ENCODE peak calls at places on chromosomes 5 and 9, in four cellular contexts. J is NB4, P is GM10248, L is endothelial cell. A is an unnamed sample.

GRCh38 chr5:79109527-79110492 is 1.8 kb upstream of the BHMT start:
- DNase-seq in L (peak), J (peak), P (peak), A (peak)

GRCh38 chr9:34717996-34718614 is 8.2 kb upstream of the CCL21 start:
- DNase-seq in L (no peak), P (no peak), J (no peak), A (no peak)

GRCh38 chr5:124732349-124732875 is 14.0 kb downstream of the ZNF608 start:
- DNase-seq in J (no peak), P (no peak), L (no peak), A (no peak)

GRCh38 chr9:130714586-130715110 is 21.1 kb downstream of the EXOSC2 start:
- DNase-seq in P (no peak), J (no peak), L (no peak), A (no peak)

GRCh38 chr5:24742334-24742733 is 97.6 kb upstream of the CDH10 start:
- DNase-seq in J (no peak), P (no peak), L (no peak), A (no peak)

GRCh38 chr5:131974622-131974955 is 29.1 kb upstream of the MEIKIN start:
- DNase-seq in P (no peak), L (no peak), J (no peak), A (no peak)

GRCh38 chr5:76714771-76715483 is 999 bp upstream of the F2R start:
- DNase-seq in P (peak), L (peak), J (peak), A (no peak)

GRCh38 chr5:60961685-60962084 is 16.7 kb downstream of the NDUFAF2 start:
- DNase-seq in P (no peak), L (no peak), J (peak), A (no peak)

GRCh38 chr5:125486634-125487033 is 740.2 kb upstream of the ZNF608 start:
- DNase-seq in P (no peak), J (no peak), L (no peak), A (no peak)

GRCh38 chr9:21030389-21031035 is 928 bp downstream of the HACD4 start:
- DNase-seq in J (peak), L (no peak), P (peak), A (no peak)

GRCh38 chr5:141650851-141651727 is at the start of gene FCHSD1:
- DNase-seq in P (peak), J (peak), L (peak), A (no peak)

GRCh38 chr9:99736291-99736690 is 85.4 kb upstream of the NR4A3 start:
- DNase-seq in L (no peak), J (no peak), P (no peak), A (no peak)

GRCh38 chr9:106930477-106930876 is 67.5 kb downstream of the ZNF462 start:
- DNase-seq in L (no peak), P (no peak), J (no peak), A (no peak)

GRCh38 chr9:93824386-93825294 is 130.5 kb downstream of the BARX1 start:
- DNase-seq in L (no peak), J (no peak), P (peak), A (no peak)

GRCh38 chr9:120152295-120152694 is 427.7 kb downstream of the CDK5RAP2 start:
- DNase-seq in P (no peak), J (no peak), L (no peak), A (no peak)

GRCh38 chr5:101915559-101915958 is 380.5 kb downstream of the SLCO4C1 start:
- DNase-seq in P (no peak), J (no peak), L (no peak), A (no peak)

GRCh38 chr9:21455320-21455719 is 15.1 kb downstream of the IFNA1 start:
- DNase-seq in J (peak), L (peak), P (peak), A (no peak)

GRCh38 chr5:137203011-137203632 is 296.0 kb downstream of the SPOCK1 start:
- DNase-seq in L (no peak), J (no peak), P (no peak), A (no peak)

GRCh38 chr9:116087751-116088194 is 65.8 kb upstream of the PAPPA start:
- DNase-seq in L (no peak), P (no peak), J (no peak), A (no peak)

GRCh38 chr5:861442-862366 is 10.9 kb upstream of the ZDHHC11 start:
- DNase-seq in P (no peak), J (peak), L (no peak), A (no peak)

GRCh38 chr9:124251605-124252366 is 6.0 kb upstream of the NEK6 start:
- DNase-seq in P (no peak), J (peak), L (no peak), A (no peak)

GRCh38 chr9:134215709-134216448 is 51.5 kb upstream of the RNU6ATAC start:
- DNase-seq in P (no peak), J (peak), L (peak), A (no peak)

GRCh38 chr9:134218230-134218629 is 53.9 kb upstream of the RNU6ATAC start:
- DNase-seq in P (no peak), J (no peak), L (no peak), A (no peak)

GRCh38 chr9:134216961-134217360 is 52.6 kb upstream of the RNU6ATAC start:
- DNase-seq in P (no peak), J (no peak), L (no peak), A (no peak)

GRCh38 chr9:134216449-134216951 is 52.1 kb upstream of the RNU6ATAC start:
- DNase-seq in J (peak), L (no peak), P (no peak), A (no peak)

GRCh38 chr9:134217431-134218210 is 53.3 kb upstream of the RNU6ATAC start:
- DNase-seq in J (peak), P (no peak), L (no peak), A (no peak)
- TF ChIP-seq CTCF in J (peak), P (peak), L (no peak), A (peak)

DNA sequence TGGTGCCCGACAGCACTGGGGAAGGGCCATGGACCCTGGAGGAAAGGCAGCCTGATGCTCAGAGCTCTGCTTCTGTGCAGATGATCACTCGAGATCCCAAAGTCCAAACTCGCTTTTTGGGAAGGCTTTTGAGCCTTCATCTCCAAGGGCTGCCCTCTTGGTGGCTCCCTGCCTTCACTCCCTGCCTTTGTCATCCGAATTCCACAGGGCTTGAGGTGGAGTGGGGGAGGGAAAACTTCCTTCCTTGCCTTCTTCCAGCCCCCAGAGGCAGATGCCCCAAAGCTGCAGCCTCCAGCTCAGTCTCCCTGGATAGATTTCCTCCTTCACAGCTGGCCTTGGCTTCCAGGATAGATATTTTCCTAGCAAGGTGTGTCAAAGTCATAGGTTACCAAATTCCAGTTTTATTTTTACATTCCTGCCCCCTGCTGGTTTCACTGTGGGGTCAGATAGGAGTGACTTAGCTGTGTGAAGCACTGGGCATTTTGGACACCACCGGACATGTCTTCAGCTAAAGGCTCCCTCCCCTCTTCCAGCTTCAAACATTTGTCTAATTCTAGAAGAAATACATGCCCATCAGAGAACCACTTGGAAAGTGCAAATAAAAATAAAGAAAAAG is 268.2 kb downstream of the HSPA4 start:
- DNase-seq in L (no peak), P (no peak), J (no peak), A (no peak)
- TF ChIP-seq CTCF in L (no peak), P (no peak), J (peak), A (no peak)

DNA sequence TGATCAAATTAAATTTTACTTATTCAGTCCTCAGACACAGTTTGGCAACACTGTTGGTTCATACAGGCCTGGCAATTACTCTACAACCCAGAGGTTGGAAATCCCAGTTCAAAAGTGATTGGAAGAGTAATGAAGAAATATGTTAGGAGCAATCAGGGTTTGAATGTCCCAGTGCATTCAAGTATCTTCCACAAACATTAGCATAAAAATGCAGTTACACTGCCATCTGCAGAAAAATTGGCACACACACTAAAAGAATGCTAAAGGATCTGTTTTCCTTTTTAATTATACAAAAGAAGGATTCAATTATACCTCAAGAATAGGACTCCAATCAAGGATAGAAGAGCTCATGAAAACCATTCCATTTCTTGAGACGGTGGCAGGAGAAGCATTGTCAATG is 130.2 kb downstream of the DNAH5 start:
- DNase-seq in P (no peak), L (no peak), J (no peak), A (no peak)
- TF ChIP-seq CTCF in P (no peak), L (no peak), J (no peak), A (peak)

DNA sequence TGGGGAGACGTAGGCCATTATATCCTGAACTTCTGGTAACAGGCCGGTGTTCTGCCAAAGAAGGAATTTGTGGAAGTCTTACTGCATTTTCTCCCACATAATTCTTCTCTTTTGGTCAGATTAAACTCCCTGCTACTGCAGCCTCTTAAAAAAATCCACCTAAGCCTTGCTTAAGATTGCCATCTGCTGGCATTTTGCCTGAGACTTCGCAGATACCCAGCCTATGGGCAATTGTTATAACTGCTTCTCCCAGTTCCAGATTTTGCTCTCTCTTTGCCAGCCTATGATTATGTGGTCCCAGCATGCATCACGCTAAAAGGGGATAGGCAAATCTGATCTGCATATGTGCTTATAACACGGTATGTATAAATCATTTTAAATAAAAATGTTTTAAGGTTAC is 391.7 kb upstream of the CHD1 start:
- DNase-seq in L (peak), P (no peak), J (peak), A (no peak)
- TF ChIP-seq CTCF in L (no peak), P (no peak), J (no peak), A (peak)

GRCh38 chr5:143074414-143074996 is 304.3 kb downstream of the ARHGAP26 start:
- DNase-seq in P (no peak), J (no peak), L (no peak), A (no peak)

GRCh38 chr5:143080407-143080806 is 310.2 kb downstream of the ARHGAP26 start:
- DNase-seq in J (no peak), P (no peak), L (no peak), A (no peak)

GRCh38 chr5:143078971-143079370 is 308.8 kb downstream of the ARHGAP26 start:
- DNase-seq in L (no peak), P (no peak), J (peak), A (no peak)

GRCh38 chr5:143078321-143078720 is 308.1 kb downstream of the ARHGAP26 start:
- DNase-seq in L (no peak), P (no peak), J (no peak), A (no peak)

DNA sequence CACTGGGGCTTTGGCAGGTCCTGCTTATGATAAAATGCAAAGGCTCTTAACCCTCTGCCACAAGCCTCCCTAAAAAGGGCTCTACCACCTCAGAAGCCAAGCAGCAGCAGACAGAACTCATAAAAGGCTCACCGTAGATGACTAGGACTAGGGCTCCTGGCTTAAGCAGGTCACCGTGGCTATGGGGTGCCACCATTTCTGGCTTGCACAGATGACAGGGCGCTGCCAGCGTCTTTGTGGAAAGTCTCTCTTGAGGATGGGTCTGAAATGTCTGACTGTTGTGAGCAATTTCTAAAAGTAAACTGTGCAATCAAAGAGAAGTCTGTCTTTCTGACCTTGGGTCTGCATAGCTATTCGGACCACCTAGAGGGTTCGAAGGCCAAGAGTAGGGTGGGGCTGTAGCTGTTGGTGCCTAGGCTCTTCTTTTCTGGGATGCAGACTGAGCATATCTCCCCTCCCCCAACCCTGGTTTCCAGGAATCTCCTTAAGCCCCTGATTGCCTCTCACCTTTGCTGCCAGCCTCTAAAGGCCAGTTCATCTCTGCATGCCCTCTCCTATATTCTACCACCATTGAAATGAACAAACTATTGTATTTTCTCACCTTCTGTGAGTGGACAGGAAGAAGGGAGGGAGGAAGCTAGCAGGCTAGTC is 307.4 kb downstream of the ARHGAP26 start:
- DNase-seq in P (no peak), L (no peak), J (no peak), A (no peak)
- TF ChIP-seq CTCF in P (no peak), L (no peak), J (no peak), A (no peak)

DNA sequence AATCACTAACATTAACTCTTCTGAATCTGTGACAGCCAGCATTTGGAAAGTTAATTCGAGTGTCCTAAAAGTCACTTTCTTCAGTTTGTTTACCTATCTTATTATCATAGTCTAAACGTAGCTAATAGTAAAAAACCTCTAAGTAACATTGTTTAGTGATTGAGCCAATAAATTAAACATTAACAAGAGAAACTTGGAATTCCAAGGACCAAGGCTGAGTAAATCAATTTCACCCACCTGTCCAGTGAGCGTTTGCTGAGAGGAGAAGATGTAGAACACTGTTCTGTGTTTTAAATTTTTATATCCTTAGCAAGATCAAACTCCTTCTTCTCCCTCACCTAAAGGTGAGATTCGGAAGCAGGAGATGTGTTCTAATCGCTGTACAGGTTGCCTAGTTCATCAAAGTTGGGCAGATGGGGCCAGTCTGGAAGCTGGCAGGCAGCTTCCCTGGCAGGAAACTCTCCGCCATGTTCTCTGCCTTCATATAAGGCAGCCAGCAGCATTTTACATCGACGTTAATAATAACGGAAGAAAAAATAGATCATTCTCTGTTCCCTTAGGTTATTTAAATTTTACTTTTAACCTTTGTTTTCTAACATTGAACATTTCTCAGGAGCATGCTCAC is 89.2 kb downstream of the DAPK1 start:
- DNase-seq in J (no peak), L (no peak), P (no peak), A (no peak)
- TF ChIP-seq CTCF in J (no peak), L (no peak), P (no peak), A (no peak)

DNA sequence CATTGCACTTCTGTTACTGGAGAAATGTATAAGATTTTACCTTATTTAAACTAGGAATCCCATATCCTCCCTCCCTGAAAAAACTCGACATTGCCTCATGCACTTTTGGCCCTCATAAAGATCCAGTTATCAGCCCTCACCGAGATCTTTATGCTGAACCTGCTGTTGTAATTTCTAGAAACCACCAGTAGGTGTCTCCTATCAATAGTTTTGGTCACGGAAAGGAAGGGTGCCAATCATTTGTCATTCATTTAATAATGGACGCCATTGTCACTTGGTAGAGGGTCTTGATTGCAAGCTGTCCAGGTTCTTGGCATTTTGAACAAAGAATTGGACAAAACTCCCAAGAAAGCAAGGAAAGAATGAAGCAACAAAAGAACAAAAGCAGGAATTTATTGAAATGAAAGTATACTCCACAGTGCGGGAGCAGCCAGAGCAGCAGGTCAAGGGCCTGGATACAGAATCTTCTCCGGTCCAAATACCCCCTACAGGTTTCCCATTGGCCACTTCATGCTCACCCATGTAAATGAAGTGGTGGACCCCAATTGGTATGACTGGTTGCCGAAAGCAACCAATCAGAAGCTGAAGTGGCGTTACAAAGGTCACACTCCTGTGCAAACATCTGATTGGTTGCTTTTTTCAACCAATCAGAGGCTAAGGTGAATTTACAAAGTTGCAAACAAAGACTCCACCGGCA is 524.3 kb downstream of the PSAT1 start:
- DNase-seq in L (peak), J (peak), P (peak), A (no peak)
- TF ChIP-seq CTCF in L (peak), J (peak), P (peak), A (peak)

GRCh38 chr9:121685146-121685794 is 33.8 kb downstream of the DAB2IP start:
- DNase-seq in P (no peak), J (no peak), L (no peak), A (no peak)

GRCh38 chr9:121683652-121684051 is 32.2 kb downstream of the DAB2IP start:
- DNase-seq in P (no peak), L (no peak), J (no peak), A (no peak)

GRCh38 chr9:121682926-121683485 is 31.6 kb downstream of the DAB2IP start:
- DNase-seq in L (no peak), P (no peak), J (no peak), A (no peak)

GRCh38 chr9:121685795-121686377 is 34.5 kb downstream of the DAB2IP start:
- DNase-seq in P (no peak), L (no peak), J (no peak), A (no peak)

GRCh38 chr9:121684381-121685145 is 33.1 kb downstream of the DAB2IP start:
- DNase-seq in P (peak), J (peak), L (peak), A (peak)
- TF ChIP-seq CTCF in P (peak), J (peak), L (peak), A (peak)

GRCh38 chr5:74673011-74673790 is 11.8 kb upstream of the HEXB start:
- DNase-seq in L (no peak), J (peak), P (no peak), A (no peak)
- TF ChIP-seq CTCF in L (no peak), J (peak), P (peak), A (peak)

GRCh38 chr9:126700296-126700695 is 86.6 kb downstream of the LMX1B start:
- DNase-seq in J (no peak), P (no peak), L (peak), A (peak)
- TF ChIP-seq CTCF in J (no peak), P (no peak), L (no peak), A (no peak)

A was measured in D721Med.